ENCODE peak calls at places on chromosomes 11 and 22, in five cellular contexts. Q is MCF 10A, T is kidney, J is RWPE2, N is fibroblast of villous mesenchyme. I is an unnamed sample.
A peak's percentile ranks its signal among the peaks of the same experiment; 100 is the strongest.

GRCh38 chr22:44795701-44796630 is 43.6 kb downstream of the ARHGAP8 start:
- DNase-seq in Q (no peak), T (peak; percentile 65), J (no peak), N (no peak), I (no peak)

GRCh38 chr11:64289011-64289564 is 2.0 kb upstream of the KCNK4 start:
- DNase-seq in Q (no peak), T (no peak), J (no peak), N (no peak), I (no peak)

GRCh38 chr11:1338201-1339065 is 29.0 kb upstream of the TOLLIP start:
- DNase-seq in Q (no peak), T (no peak), J (no peak), N (no peak), I (no peak)

GRCh38 chr11:122317337-122317736 is 201.3 kb upstream of the BLID start:
- DNase-seq in Q (no peak), T (no peak), J (no peak), N (peak; percentile 89), I (no peak)

GRCh38 chr11:117187799-117188481 is 9.4 kb downstream of the SIDT2 start:
- DNase-seq in Q (no peak), T (peak; percentile 68), J (peak; percentile 23), N (no peak), I (no peak)

GRCh38 chr11:11555228-11555627 is 66.6 kb downstream of the GALNT18 start:
- DNase-seq in Q (no peak), T (peak; percentile 92), J (no peak), N (no peak), I (no peak)

GRCh38 chr11:1289211-1289935 is 20.1 kb downstream of the TOLLIP start:
- DNase-seq in Q (no peak), T (peak; percentile 56), J (no peak), N (no peak), I (no peak)

GRCh38 chr11:78230161-78230877 is 41.6 kb downstream of the USP35 start:
- DNase-seq in Q (no peak), T (no peak), J (no peak), N (no peak), I (no peak)

GRCh38 chr11:120125005-120125404 is 12.9 kb downstream of the TRIM29 start:
- DNase-seq in Q (peak; percentile 81), T (peak; percentile 84), J (no peak), N (peak; percentile 62), I (no peak)

GRCh38 chr11:75386912-75387311 is 12.4 kb upstream of the RPS3 start:
- DNase-seq in Q (no peak), T (no peak), J (no peak), N (no peak), I (no peak)

GRCh38 chr22:50146440-50147228 is 23.9 kb upstream of the PANX2 start:
- DNase-seq in Q (peak; percentile 72), T (peak; percentile 83), J (no peak), N (peak; percentile 78), I (no peak)